ENCODE peak calls at places on chromosomes 2 and 18, in five cellular contexts. W is H9, Y is osteoblast, C is endothelial cell of umbilical vein, E is neuronal stem cell. O is an unnamed sample.

GRCh38 chr2:97706112-97706511 is 7.3 kb upstream of the ZAP70 start:
- DNase-seq in W (peak; percentile 17), Y (no peak), C (no peak), E (no peak), O (no peak)

GRCh38 chr2:227871375-227871788 is at the start of gene DAW1:
- DNase-seq in W (peak; percentile 68), Y (peak; percentile 93), C (peak; percentile 78), E (peak; percentile 61), O (no peak)

GRCh38 chr2:165007162-165007744 is 51.9 kb upstream of the SLC38A11 start:
- DNase-seq in W (no peak), Y (no peak), C (peak; percentile 14), E (no peak), O (no peak)

GRCh38 chr2:31222086-31222485 is 4.8 kb upstream of the CAPN14 start:
- DNase-seq in W (no peak), Y (no peak), C (no peak), E (no peak), O (no peak)

GRCh38 chr2:42128731-42129486 is 40.2 kb upstream of the EML4 start:
- DNase-seq in W (no peak), Y (no peak), C (peak; percentile 44), E (no peak), O (no peak)

GRCh38 chr2:68789603-68790002 is 55.0 kb downstream of the ARHGAP25 start:
- DNase-seq in W (no peak), Y (no peak), C (no peak), E (no peak), O (no peak)

GRCh38 chr2:46241344-46241743 is 55.9 kb upstream of the EPAS1 start:
- DNase-seq in W (no peak), Y (no peak), C (peak; percentile 55), E (no peak), O (no peak)

GRCh38 chr2:227717687-227718567 is at the start of gene SLC19A3:
- DNase-seq in W (peak; percentile 92), Y (peak; percentile 90), C (peak; percentile 80), E (peak; percentile 63), O (peak; percentile 4)

GRCh38 chr2:130883520-130883919 is 46.8 kb downstream of the ARHGEF4 start:
- DNase-seq in W (no peak), Y (no peak), C (no peak), E (no peak), O (no peak)

GRCh38 chr2:240328526-240328925 is 106.9 kb upstream of the GPC1 start:
- DNase-seq in W (no peak), Y (peak; percentile 5), C (no peak), E (no peak), O (no peak)

GRCh38 chr18:44887227-44887631 is 206.5 kb downstream of the SETBP1 start:
- DNase-seq in W (no peak), Y (no peak), C (no peak), E (no peak), O (peak; percentile 79)

GRCh38 chr2:10889741-10890215 is 22.0 kb upstream of the KCNF1 start:
- DNase-seq in W (no peak), Y (no peak), C (no peak), E (no peak), O (no peak)

GRCh38 chr2:161414385-161415040 is 1.6 kb upstream of the TBR1 start:
- DNase-seq in W (peak; percentile 67), Y (peak; percentile 94), C (peak; percentile 44), E (peak; percentile 63), O (no peak)

GRCh38 chr2:141806090-141806489 is 324.7 kb downstream of the LRP1B start:
- DNase-seq in W (no peak), Y (no peak), C (no peak), E (no peak), O (no peak)

GRCh38 chr2:20212459-20212870 is 12.5 kb downstream of the SDC1 start:
- DNase-seq in W (no peak), Y (peak; percentile 85), C (peak; percentile 31), E (no peak), O (no peak)

GRCh38 chr2:8258406-8258805 is 423.4 kb upstream of the ID2 start:
- DNase-seq in W (no peak), Y (no peak), C (no peak), E (no peak), O (no peak)

GRCh38 chr2:210445116-210445707 is 31.3 kb downstream of the LANCL1 start:
- DNase-seq in W (no peak), Y (peak; percentile 45), C (peak; percentile 34), E (no peak), O (no peak)

GRCh38 chr2:70888925-70889715 is 46.6 kb upstream of the ATP6V1B1 start:
- DNase-seq in W (peak; percentile 75), Y (peak; percentile 44), C (no peak), E (no peak), O (no peak)

GRCh38 chr2:178074123-178075005 is 1.8 kb upstream of the PDE11A start:
- DNase-seq in W (no peak), Y (no peak), C (peak; percentile 12), E (no peak), O (no peak)

GRCh38 chr2:9110893-9111569 is 95.6 kb upstream of the ASAP2 start:
- DNase-seq in W (peak; percentile 94), Y (no peak), C (no peak), E (peak; percentile 29), O (no peak)

GRCh38 chr2:239312741-239313246 is 88.0 kb downstream of the HDAC4 start:
- DNase-seq in W (no peak), Y (no peak), C (no peak), E (no peak), O (no peak)

GRCh38 chr2:70124983-70125480 is 37.8 kb downstream of the PCBP1 start:
- DNase-seq in W (peak; percentile 66), Y (peak; percentile 93), C (peak; percentile 59), E (no peak), O (no peak)

GRCh38 chr2:31054383-31054782 is 83.9 kb downstream of the GALNT14 start:
- DNase-seq in W (no peak), Y (no peak), C (no peak), E (no peak), O (no peak)

GRCh38 chr18:48914581-48915251 is 36.0 kb downstream of the SMAD7 start:
- DNase-seq in W (peak; percentile 27), Y (peak; percentile 45), C (no peak), E (no peak), O (no peak)
- H3K4me2 ChIP-seq in W (no peak overlapping the region), Y (no peak overlapping the region), C (no peak overlapping the region), E (no peak overlapping the region), O (no peak overlapping the region)

DNA sequence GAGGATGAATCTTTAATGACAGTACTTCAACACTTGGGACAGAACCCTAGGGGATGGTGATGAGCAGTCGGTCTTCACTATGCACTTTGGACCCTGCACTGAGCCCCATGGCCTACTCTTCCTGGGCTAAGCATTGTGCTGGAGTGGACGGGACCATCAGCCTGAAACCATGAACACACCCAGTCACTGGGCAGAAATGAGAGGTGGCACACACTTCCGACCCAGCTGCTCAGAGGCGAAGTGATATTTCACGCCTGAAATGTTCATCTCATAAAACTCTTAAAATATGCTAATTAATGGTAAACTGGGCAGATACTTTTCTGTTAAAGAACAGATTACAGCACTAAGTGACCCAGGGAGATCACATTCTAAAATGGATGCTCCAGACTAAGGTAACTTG is 150.3 kb upstream of the NDUFV2 start:
- DNase-seq in W (no peak), Y (no peak), C (no peak), E (no peak), O (no peak)
- H3K4me2 ChIP-seq in W (no peak overlapping the region), Y (no peak overlapping the region), C (no peak overlapping the region), E (no peak overlapping the region), O (no peak overlapping the region)

GRCh38 chr18:49811151-49811938 is 2.0 kb downstream of the ACAA2 start:
- DNase-seq in W (no peak), Y (peak; percentile 73), C (no peak), E (no peak), O (no peak)
- H3K4me2 ChIP-seq in W (no peak overlapping the region), Y (peak overlapping the region; percentile 82), C (no peak overlapping the region), E (no peak overlapping the region), O (no peak overlapping the region)

GRCh38 chr18:60018801-60019462 is 119.1 kb downstream of the PMAIP1 start:
- DNase-seq in W (no peak), Y (peak; percentile 69), C (no peak), E (no peak), O (no peak)
- H3K4me2 ChIP-seq in W (no peak overlapping the region), Y (peak overlapping the region; percentile 64), C (no peak overlapping the region), E (no peak overlapping the region), O (peak overlapping the region; percentile 37)

DNA sequence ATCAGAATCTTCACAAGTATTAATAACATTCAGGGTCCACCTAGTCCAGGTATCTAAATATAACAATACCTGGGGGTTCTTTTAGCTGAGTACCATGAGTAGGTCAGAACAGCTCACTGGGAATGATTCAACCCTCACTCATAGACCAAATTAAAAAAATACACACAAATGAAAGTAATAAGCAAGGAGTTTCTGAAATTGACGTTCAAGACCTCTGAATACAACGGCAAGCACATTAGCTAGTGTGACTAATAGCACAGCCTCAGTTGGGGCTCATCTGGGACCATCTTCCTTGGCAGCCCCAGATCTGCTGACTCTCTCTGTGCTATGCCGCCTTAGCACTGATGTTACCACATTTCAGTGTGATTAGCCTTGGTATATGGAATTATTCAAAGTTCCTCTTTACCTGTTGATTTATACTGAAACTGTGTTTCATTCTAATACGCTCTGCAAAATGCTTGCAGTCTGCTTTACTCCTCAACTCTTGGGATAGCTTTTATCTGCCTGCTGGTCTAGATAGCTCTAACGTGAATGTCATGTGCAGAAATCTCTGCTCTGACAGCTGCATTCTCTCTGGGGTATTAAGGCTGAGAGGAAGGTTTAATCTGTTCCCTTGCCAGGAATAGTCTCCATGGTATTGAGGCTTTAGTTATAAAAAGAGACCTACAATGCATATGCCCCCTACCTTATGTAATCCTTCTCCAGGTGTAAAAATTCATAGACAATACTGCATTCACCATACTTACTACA is 153.3 kb downstream of the METTL4 start:
- DNase-seq in W (no peak), Y (no peak), C (no peak), E (no peak), O (no peak)
- H3K4me2 ChIP-seq in W (no peak overlapping the region), Y (peak overlapping the region; percentile 4), C (no peak overlapping the region), E (no peak overlapping the region), O (no peak overlapping the region)

GRCh38 chr2:192005214-192005613 is 158.3 kb upstream of the CAVIN2 start:
- DNase-seq in W (no peak), Y (no peak), C (no peak), E (no peak), O (no peak)
- H3K4me2 ChIP-seq in W (no peak overlapping the region), Y (no peak overlapping the region), C (no peak overlapping the region), E (no peak overlapping the region), O (no peak overlapping the region)

DNA sequence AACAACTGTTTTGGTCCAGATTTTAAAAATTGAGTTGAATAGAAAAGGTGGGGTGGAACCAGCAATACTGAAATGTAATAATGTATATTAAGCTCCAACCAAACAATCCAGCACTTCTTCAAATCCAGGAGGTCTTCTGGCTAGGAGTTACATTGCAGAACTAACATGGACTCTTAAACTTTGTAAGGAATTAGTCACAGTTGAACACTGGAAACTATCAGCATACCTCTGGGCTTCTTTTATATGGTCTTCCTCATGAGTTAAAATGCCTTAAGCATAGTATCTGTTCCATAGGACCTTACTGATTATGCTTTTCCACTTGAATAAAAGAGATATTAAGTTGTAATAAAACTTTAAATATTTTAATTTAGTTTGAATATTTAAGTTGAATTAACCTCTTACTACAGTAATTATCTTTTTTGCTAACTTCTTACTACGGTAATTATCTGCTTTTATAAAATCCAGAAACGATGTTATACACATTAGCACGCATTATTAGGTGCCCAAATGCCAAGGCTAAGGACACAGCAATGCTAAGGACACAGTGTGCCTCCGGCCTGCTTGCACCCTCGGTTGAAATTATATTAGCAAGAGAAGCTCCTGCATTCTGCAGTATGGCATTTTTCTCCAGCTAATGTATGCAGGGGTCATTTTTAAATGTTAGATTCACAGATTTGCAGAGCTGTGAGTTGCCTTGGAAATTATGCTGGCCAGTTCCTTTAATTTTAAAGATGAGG is 219.9 kb downstream of the NEDD4L start:
- DNase-seq in W (no peak), Y (no peak), C (no peak), E (no peak), O (no peak)
- H3K4me2 ChIP-seq in W (no peak overlapping the region), Y (peak overlapping the region; percentile 79), C (peak overlapping the region; percentile 88), E (no peak overlapping the region), O (peak overlapping the region; percentile 92)

O was measured in keratinocyte.